ENCODE peak calls at places on chromosome 11, in ten cellular contexts. I is mesendoderm; B is cerebellar cortex; Y is upper lobe of right lung; S is WTC11; F is EL; C is activated CD4-positive, CD25-positive, alpha-beta regulatory T cell; W is stimulated activated CD4-positive, alpha-beta T cell treated with anti-CD3 and anti-CD28 coated beads, Interleukin-2, amount 100 ng/mL, for 48 hours; P is activated CD4-positive, alpha-beta T cell treated with anti-CD3 and anti-CD28 coated beads for 48 hours; Z is stimulated activated CD8-positive, alpha-beta memory T cell treated with anti-CD3 and anti-CD28 coated beads, Interleukin-4, amount 100 ng/mL, for 1 hour. N is an unnamed sample.

GRCh38 chr11:1943977-1944376 is 3.2 kb upstream of the MRPL23 start:
- DNase-seq in Z (no peak), S (no peak), P (no peak), C (no peak), I (no peak), B (peak), Y (peak), F (peak), W (no peak), N (no peak)

GRCh38 chr11:69641681-69642548 is 959 bp downstream of the CCND1 start:
- DNase-seq in I (no peak), B (no peak), F (no peak), C (no peak), Z (no peak), P (peak), S (no peak), W (no peak), Y (peak), N (no peak)

GRCh38 chr11:2086239-2087040 is 52.7 kb downstream of the IGF2 start:
- DNase-seq in I (no peak), Y (peak), C (no peak), P (no peak), B (no peak), W (no peak), Z (no peak), S (no peak), F (no peak), N (no peak)

GRCh38 chr11:93484716-93485115 is 58.5 kb downstream of the SMCO4 start:
- DNase-seq in P (no peak), W (no peak), Y (no peak), I (no peak), C (no peak), S (no peak), B (no peak), Z (no peak), F (peak), N (no peak)

GRCh38 chr11:72585762-72586590 is 88.2 kb downstream of the PDE2A start:
- DNase-seq in C (peak), W (peak), P (peak), F (peak), I (peak), S (peak), B (peak), Y (no peak), Z (peak), N (peak)

GRCh38 chr11:62445314-62445740 is 26.5 kb downstream of the SCGB1A1 start:
- DNase-seq in S (no peak), C (no peak), F (no peak), W (no peak), B (no peak), Z (no peak), Y (no peak), I (no peak), P (no peak), N (no peak)

GRCh38 chr11:31499576-31500178 is 9.7 kb downstream of the IMMP1L start:
- DNase-seq in I (no peak), C (no peak), Z (no peak), S (no peak), P (no peak), B (no peak), Y (no peak), F (peak), W (no peak), N (no peak)

GRCh38 chr11:126282361-126282741 is 542 bp upstream of the TIRAP start:
- DNase-seq in S (peak), Y (peak), C (no peak), F (peak), I (peak), W (peak), B (peak), P (peak), Z (no peak), N (no peak)

GRCh38 chr11:134512061-134512460 is 100.0 kb upstream of the B3GAT1 start:
- DNase-seq in I (no peak), W (no peak), F (no peak), Y (peak), Z (no peak), B (no peak), S (no peak), P (no peak), C (no peak), N (no peak)

GRCh38 chr11:76236092-76237026 is 30.1 kb upstream of the WNT11 start:
- DNase-seq in Y (peak), I (peak), C (no peak), F (peak), P (peak), B (peak), Z (no peak), W (peak), S (peak), N (peak)

GRCh38 chr11:88103337-88104206 is 71.7 kb downstream of the RAB38 start:
- DNase-seq in F (peak), W (peak), C (no peak), S (peak), Y (peak), I (peak), Z (no peak), B (peak), P (peak), N (peak)